ENCODE peak calls at places on chromosomes 1 and 21, in nine cellular contexts. One of them, this sample, is unnamed. For H3K9me3, the result is how much of the 10 kb centered on the place peaks cover.

GRCh38 chr1:108897865-108898720 is 21.3 kb downstream of the GPSM2 start:
- DNase-seq in tibial artery: no peak
- DNase-seq in cardiac muscle cell: peak
- DNase-seq in fibroblast of lung: peak
- DNase-seq in body of pancreas: no peak
- DNase-seq in PC-9: peak
- DNase-seq in heart left ventricle: no peak
- DNase-seq in esophagus muscularis mucosa: no peak
- DNase-seq in psoas muscle: no peak
- DNase-seq in this sample: no peak

GRCh38 chr1:86503477-86504129 is 34.9 kb downstream of the CLCA1 start:
- DNase-seq in body of pancreas: no peak
- DNase-seq in cardiac muscle cell: no peak
- DNase-seq in PC-9: no peak
- DNase-seq in heart left ventricle: peak
- DNase-seq in psoas muscle: no peak
- DNase-seq in esophagus muscularis mucosa: no peak
- DNase-seq in tibial artery: no peak
- DNase-seq in fibroblast of lung: no peak
- DNase-seq in this sample: no peak

GRCh38 chr1:218553197-218553596 is 208.1 kb downstream of the TGFB2 start:
- DNase-seq in esophagus muscularis mucosa: no peak
- DNase-seq in PC-9: no peak
- DNase-seq in fibroblast of lung: no peak
- DNase-seq in psoas muscle: no peak
- DNase-seq in heart left ventricle: no peak
- DNase-seq in tibial artery: no peak
- DNase-seq in body of pancreas: no peak
- DNase-seq in cardiac muscle cell: no peak
- DNase-seq in this sample: no peak

GRCh38 chr1:94068831-94069648 is 51.9 kb downstream of the ABCA4 start:
- DNase-seq in psoas muscle: peak
- DNase-seq in esophagus muscularis mucosa: no peak
- DNase-seq in fibroblast of lung: peak
- DNase-seq in PC-9: peak
- DNase-seq in heart left ventricle: peak
- DNase-seq in body of pancreas: peak
- DNase-seq in cardiac muscle cell: no peak
- DNase-seq in tibial artery: no peak
- DNase-seq in this sample: no peak

GRCh38 chr1:110561631-110562030 is 42.7 kb upstream of the KCNA10 start:
- DNase-seq in cardiac muscle cell: no peak
- DNase-seq in tibial artery: no peak
- DNase-seq in PC-9: no peak
- DNase-seq in esophagus muscularis mucosa: no peak
- DNase-seq in heart left ventricle: no peak
- DNase-seq in body of pancreas: no peak
- DNase-seq in psoas muscle: no peak
- DNase-seq in fibroblast of lung: no peak
- DNase-seq in this sample: no peak

GRCh38 chr1:208211901-208212843 is 32.0 kb downstream of the PLXNA2 start:
- DNase-seq in psoas muscle: no peak
- DNase-seq in esophagus muscularis mucosa: no peak
- DNase-seq in fibroblast of lung: no peak
- DNase-seq in PC-9: no peak
- DNase-seq in heart left ventricle: no peak
- DNase-seq in body of pancreas: no peak
- DNase-seq in tibial artery: no peak
- DNase-seq in cardiac muscle cell: no peak
- DNase-seq in this sample: no peak

GRCh38 chr1:38134294-38134755 is 87.7 kb upstream of the POU3F1 start:
- DNase-seq in fibroblast of lung: peak
- DNase-seq in tibial artery: no peak
- DNase-seq in PC-9: no peak
- DNase-seq in heart left ventricle: no peak
- DNase-seq in body of pancreas: no peak
- DNase-seq in psoas muscle: no peak
- DNase-seq in esophagus muscularis mucosa: no peak
- DNase-seq in cardiac muscle cell: no peak
- DNase-seq in this sample: no peak

GRCh38 chr1:21355956-21356355 is 65.7 kb upstream of the ECE1 start:
- DNase-seq in cardiac muscle cell: no peak
- DNase-seq in tibial artery: no peak
- DNase-seq in heart left ventricle: no peak
- DNase-seq in PC-9: peak
- DNase-seq in psoas muscle: no peak
- DNase-seq in body of pancreas: no peak
- DNase-seq in fibroblast of lung: no peak
- DNase-seq in esophagus muscularis mucosa: no peak
- DNase-seq in this sample: no peak

GRCh38 chr21:45981641-45982255 is at the start of gene COL6A1:
- DNase-seq in esophagus muscularis mucosa: no peak
- DNase-seq in fibroblast of lung: peak
- DNase-seq in heart left ventricle: peak
- DNase-seq in cardiac muscle cell: peak
- DNase-seq in PC-9: no peak
- DNase-seq in body of pancreas: peak
- DNase-seq in tibial artery: peak
- DNase-seq in psoas muscle: peak
- DNase-seq in this sample: no peak

GRCh38 chr21:41068411-41069304 is 99.3 kb upstream of the BACE2 start:
- DNase-seq in psoas muscle: peak
- DNase-seq in esophagus muscularis mucosa: peak
- DNase-seq in heart left ventricle: peak
- DNase-seq in PC-9: no peak
- DNase-seq in fibroblast of lung: peak
- DNase-seq in tibial artery: peak
- DNase-seq in cardiac muscle cell: peak
- DNase-seq in body of pancreas: peak
- DNase-seq in this sample: peak

GRCh38 chr1:52060822-52061221 is 4.7 kb downstream of the BTF3L4 start:
- DNase-seq in esophagus muscularis mucosa: no peak
- DNase-seq in cardiac muscle cell: no peak
- DNase-seq in fibroblast of lung: no peak
- DNase-seq in PC-9: no peak
- DNase-seq in heart left ventricle: no peak
- DNase-seq in psoas muscle: no peak
- DNase-seq in tibial artery: no peak
- DNase-seq in body of pancreas: no peak
- DNase-seq in this sample: no peak

GRCh38 chr1:101238041-101238515 is 1.3 kb downstream of the S1PR1 start:
- DNase-seq in esophagus muscularis mucosa: no peak
- DNase-seq in psoas muscle: no peak
- DNase-seq in tibial artery: no peak
- DNase-seq in heart left ventricle: no peak
- DNase-seq in cardiac muscle cell: peak
- DNase-seq in fibroblast of lung: no peak
- DNase-seq in body of pancreas: no peak
- DNase-seq in PC-9: no peak
- DNase-seq in this sample: no peak

GRCh38 chr1:161197560-161198205 is 1.2 kb downstream of the ADAMTS4 start:
- DNase-seq in psoas muscle: no peak
- DNase-seq in body of pancreas: no peak
- DNase-seq in tibial artery: no peak
- DNase-seq in cardiac muscle cell: no peak
- DNase-seq in heart left ventricle: no peak
- DNase-seq in fibroblast of lung: no peak
- DNase-seq in PC-9: no peak
- DNase-seq in esophagus muscularis mucosa: no peak
- DNase-seq in this sample: no peak

GRCh38 chr21:38506606-38507331 is 8.5 kb upstream of the ERG start:
- DNase-seq in PC-9: no peak
- DNase-seq in heart left ventricle: no peak
- DNase-seq in tibial artery: no peak
- DNase-seq in fibroblast of lung: no peak
- DNase-seq in body of pancreas: no peak
- DNase-seq in esophagus muscularis mucosa: no peak
- DNase-seq in cardiac muscle cell: no peak
- DNase-seq in psoas muscle: no peak
- DNase-seq in this sample: no peak
- H3K4me3 ChIP-seq in PC-9: no peak
- H3K4me3 ChIP-seq in heart left ventricle: peak
- H3K4me3 ChIP-seq in tibial artery: no peak
- H3K4me3 ChIP-seq in fibroblast of lung: no peak
- H3K4me3 ChIP-seq in body of pancreas: no peak
- H3K4me3 ChIP-seq in esophagus muscularis mucosa: peak
- H3K4me3 ChIP-seq in cardiac muscle cell: no peak
- H3K4me3 ChIP-seq in psoas muscle: peak
- H3K4me3 ChIP-seq in this sample: peak

GRCh38 chr21:16084776-16085364 is 355.1 kb downstream of the USP25 start:
- DNase-seq in cardiac muscle cell: no peak
- DNase-seq in PC-9: no peak
- DNase-seq in heart left ventricle: peak
- DNase-seq in tibial artery: peak
- DNase-seq in body of pancreas: no peak
- DNase-seq in fibroblast of lung: peak
- DNase-seq in esophagus muscularis mucosa: no peak
- DNase-seq in psoas muscle: peak
- DNase-seq in this sample: peak
- H3K27ac ChIP-seq in cardiac muscle cell: peak
- H3K27ac ChIP-seq in PC-9: no peak
- H3K27ac ChIP-seq in heart left ventricle: peak
- H3K27ac ChIP-seq in tibial artery: peak
- H3K27ac ChIP-seq in body of pancreas: no peak
- H3K27ac ChIP-seq in fibroblast of lung: no peak
- H3K27ac ChIP-seq in esophagus muscularis mucosa: peak
- H3K27ac ChIP-seq in psoas muscle: peak
- H3K27ac ChIP-seq in this sample: no peak

GRCh38 chr1:79741720-79742421 is 735.3 kb upstream of the ADGRL4 start:
- DNase-seq in esophagus muscularis mucosa: no peak
- DNase-seq in PC-9: no peak
- DNase-seq in tibial artery: no peak
- DNase-seq in heart left ventricle: no peak
- DNase-seq in body of pancreas: no peak
- DNase-seq in cardiac muscle cell: no peak
- DNase-seq in psoas muscle: no peak
- DNase-seq in fibroblast of lung: no peak
- DNase-seq in this sample: no peak
- H3K9me3 ChIP-seq in esophagus muscularis mucosa: under half
- H3K9me3 ChIP-seq in PC-9: under half
- H3K9me3 ChIP-seq in tibial artery: under half
- H3K9me3 ChIP-seq in heart left ventricle: under half
- H3K9me3 ChIP-seq in body of pancreas: under half
- H3K9me3 ChIP-seq in cardiac muscle cell: under half
- H3K9me3 ChIP-seq in psoas muscle: under half
- H3K9me3 ChIP-seq in fibroblast of lung: under half
- H3K9me3 ChIP-seq in this sample: under half

DNA sequence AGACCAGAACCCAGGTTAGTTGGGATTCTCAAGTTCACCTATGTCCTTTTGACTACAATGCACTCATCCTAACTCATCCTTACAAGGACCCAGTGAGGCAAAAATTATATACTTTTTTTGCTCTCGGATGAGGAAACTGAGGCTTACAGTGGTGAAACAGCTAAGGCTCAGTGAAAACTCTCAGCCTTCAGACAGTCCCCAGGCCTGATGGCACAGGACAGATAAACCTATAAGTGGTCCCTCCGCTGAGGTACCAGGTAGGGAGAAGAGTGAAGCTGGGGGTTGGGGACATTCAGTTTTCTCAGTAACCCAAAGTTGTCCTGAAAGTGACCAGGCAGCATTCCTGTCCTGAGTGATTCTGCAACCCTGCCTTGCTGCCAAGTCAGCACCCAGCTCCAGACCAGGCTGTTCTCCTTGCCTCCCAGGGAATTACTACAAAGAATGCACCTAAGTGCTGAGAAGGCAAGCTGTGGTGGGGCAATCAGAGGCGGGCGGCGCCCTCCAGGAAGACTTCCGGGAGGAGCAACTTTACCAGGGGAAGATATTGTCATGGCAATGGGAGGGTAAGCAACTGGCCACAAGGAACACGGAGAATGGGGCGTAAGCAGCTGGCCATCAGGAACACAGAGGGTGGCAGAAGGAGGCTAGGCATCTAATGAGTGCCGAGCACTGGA is 4.6 kb downstream of the TENT5B start:
- DNase-seq in tibial artery: no peak
- DNase-seq in psoas muscle: no peak
- DNase-seq in PC-9: peak
- DNase-seq in body of pancreas: peak
- DNase-seq in esophagus muscularis mucosa: no peak
- DNase-seq in cardiac muscle cell: no peak
- DNase-seq in fibroblast of lung: no peak
- DNase-seq in heart left ventricle: no peak
- DNase-seq in this sample: no peak
- H3K4me3 ChIP-seq in tibial artery: peak
- H3K4me3 ChIP-seq in psoas muscle: no peak
- H3K4me3 ChIP-seq in PC-9: no peak
- H3K4me3 ChIP-seq in body of pancreas: no peak
- H3K4me3 ChIP-seq in esophagus muscularis mucosa: peak
- H3K4me3 ChIP-seq in cardiac muscle cell: no peak
- H3K4me3 ChIP-seq in fibroblast of lung: no peak
- H3K4me3 ChIP-seq in heart left ventricle: no peak
- H3K4me3 ChIP-seq in this sample: peak